ENCODE peak calls at places on chromosomes 11 and 22, in four cellular contexts. I is NCI-H2029; S is NCI-H748 treated with DMSO at 0.1 percent for 48 hours; A is stimulated activated CD4-positive, alpha-beta T cell treated with anti-CD3 and anti-CD28 coated beads, TNF-alpha, amount 100 ng/mL, for 48 hours. B is an unnamed sample.

GRCh38 chr11:46200537-46201281 is 76.8 kb upstream of the CREB3L1 start:
- DNase-seq in I (no peak), S (no peak), A (no peak), B (no peak)

GRCh38 chr22:24996420-24996952 is 44.0 kb downstream of the KIAA1671 start:
- DNase-seq in I (peak; percentile 87), S (peak; percentile 4), A (no peak), B (no peak)

GRCh38 chr22:35589071-35589735 is 27.9 kb downstream of the MB start:
- DNase-seq in I (no peak), S (no peak), A (no peak), B (no peak)

GRCh38 chr11:106379712-106380111 is 302.2 kb downstream of the AASDHPPT start:
- DNase-seq in I (no peak), S (no peak), A (no peak), B (no peak)

GRCh38 chr22:46797355-46797754 is 34.9 kb downstream of the TBC1D22A start:
- DNase-seq in I (no peak), S (no peak), A (no peak), B (no peak)

GRCh38 chr22:39353346-39353745 is 3.6 kb downstream of the SYNGR1 start:
- DNase-seq in I (no peak), S (no peak), A (no peak), B (no peak)

GRCh38 chr22:41725510-41726110 is 26.3 kb downstream of the MEI1 start:
- DNase-seq in I (no peak), S (no peak), A (no peak), B (no peak)

GRCh38 chr11:35615911-35616900 is 2.1 kb upstream of the FJX1 start:
- DNase-seq in I (peak; percentile 90), S (peak; percentile 86), A (no peak), B (peak; percentile 31)

GRCh38 chr11:34030386-34030785 is 21.1 kb upstream of the CAPRIN1 start:
- DNase-seq in I (no peak), S (no peak), A (no peak), B (no peak)

GRCh38 chr22:25123677-25124076 is 76.0 kb upstream of the CRYBB3 start:
- DNase-seq in I (no peak), S (no peak), A (no peak), B (no peak)

GRCh38 chr11:534592-535518 is 521 bp downstream of the HRAS start:
- DNase-seq in I (no peak), S (no peak), A (no peak), B (no peak)

GRCh38 chr11:26696330-26696729 is 25.5 kb downstream of the SLC5A12 start:
- DNase-seq in I (no peak), S (peak; percentile 40), A (no peak), B (peak; percentile 30)

GRCh38 chr11:21933095-21933494 is 259.8 kb upstream of the ANO5 start:
- DNase-seq in I (no peak), S (peak; percentile 7), A (no peak), B (no peak)

GRCh38 chr11:32897103-32897502 is 4.5 kb downstream of the QSER1 start:
- DNase-seq in I (no peak), S (no peak), A (no peak), B (no peak)

GRCh38 chr11:15745266-15745665 is 611.1 kb downstream of the SOX6 start:
- DNase-seq in I (no peak), S (no peak), A (no peak), B (no peak)

GRCh38 chr11:78256962-78257361 is 68.2 kb downstream of the USP35 start:
- DNase-seq in I (no peak), S (no peak), A (no peak), B (no peak)

GRCh38 chr22:48147831-48148230 is 1385.4 kb downstream of the TBC1D22A start:
- DNase-seq in I (no peak), S (no peak), A (no peak), B (no peak)

GRCh38 chr11:16158426-16158994 is 197.8 kb downstream of the SOX6 start:
- DNase-seq in I (no peak), S (no peak), A (no peak), B (no peak)

GRCh38 chr11:57978686-57979531 is 44.8 kb upstream of the OR9Q1 start:
- DNase-seq in I (no peak), S (no peak), A (no peak), B (no peak)

GRCh38 chr11:2980168-2980840 is 11.8 kb downstream of the NAP1L4 start:
- DNase-seq in I (no peak), S (no peak), A (no peak), B (no peak)

GRCh38 chr11:20156280-20156875 is 3.9 kb downstream of the DBX1 start:
- DNase-seq in I (peak; percentile 37), S (no peak), A (no peak), B (peak; percentile 83)

GRCh38 chr11:11227686-11228085 is 125.4 kb downstream of the CSNK2A3 start:
- DNase-seq in I (no peak), S (no peak), A (no peak), B (no peak)

GRCh38 chr11:46069595-46069994 is 51.7 kb downstream of the PHF21A start:
- DNase-seq in I (no peak), S (no peak), A (no peak), B (no peak)

GRCh38 chr11:115659061-115659963 is 155.1 kb upstream of the CADM1 start:
- DNase-seq in I (no peak), S (no peak), A (no peak), B (peak; percentile 61)

GRCh38 chr22:20214853-20215252 is 53.3 kb downstream of the RTN4R start:
- DNase-seq in I (no peak), S (no peak), A (no peak), B (no peak)

GRCh38 chr11:58829736-58830135 is 14.8 kb downstream of the GLYATL2 start:
- DNase-seq in I (no peak), S (no peak), A (no peak), B (no peak)

GRCh38 chr11:1559103-1559951 is 12.7 kb downstream of the DUSP8 start:
- DNase-seq in I (peak; percentile 95), S (no peak), A (no peak), B (no peak)

GRCh38 chr11:120236169-120237107 is 3.5 kb upstream of the POU2F3 start:
- DNase-seq in I (no peak), S (no peak), A (no peak), B (no peak)

GRCh38 chr11:125874556-125875124 is 12.8 kb upstream of the HYLS1 start:
- DNase-seq in I (peak; percentile 61), S (peak; percentile 53), A (peak; percentile 39), B (peak; percentile 51)

GRCh38 chr11:2825886-2826678 is 59.5 kb downstream of the CDKN1C start:
- DNase-seq in I (no peak), S (no peak), A (no peak), B (no peak)

GRCh38 chr11:65801153-65801987 is 14.5 kb downstream of the OVOL1 start:
- DNase-seq in I (no peak), S (no peak), A (no peak), B (no peak)

GRCh38 chr11:29527391-29527936 is 489.4 kb downstream of the KCNA4 start:
- DNase-seq in I (no peak), S (peak; percentile 1), A (no peak), B (no peak)

GRCh38 chr22:41296826-41297667 is 4.3 kb upstream of the ZC3H7B start:
- DNase-seq in I (no peak), S (no peak), A (no peak), B (no peak)

GRCh38 chr11:113553235-113553634 is 78.0 kb upstream of the DRD2 start:
- DNase-seq in I (no peak), S (no peak), A (no peak), B (no peak)

GRCh38 chr11:37710031-37710430 is 1112.0 kb upstream of the RAG2 start:
- DNase-seq in I (no peak), S (no peak), A (no peak), B (no peak)

GRCh38 chr11:61545341-61545740 is 35.5 kb downstream of the SYT7 start:
- DNase-seq in I (no peak), S (no peak), A (no peak), B (no peak)

GRCh38 chr11:132817387-132817786 is 714.9 kb downstream of the OPCML start:
- DNase-seq in I (no peak), S (no peak), A (no peak), B (no peak)

GRCh38 chr11:63508009-63508408 is 2.1 kb downstream of the LGALS12 start:
- DNase-seq in I (no peak), S (no peak), A (no peak), B (no peak)